ENCODE peak calls at places on chromosomes 6 and 20, in eight cellular contexts. One of them, this sample, is unnamed. For H3K27me3, the result is how much of the 10 kb centered on the place peaks cover.

GRCh38 chr20:57346477-57346876 is 4.6 kb upstream of the RAE1 start:
- DNase-seq in Panc1: peak
- DNase-seq in PC-9: peak
- DNase-seq in Peyer's patch: peak
- DNase-seq in PC-3: peak
- DNase-seq in adrenal gland: peak
- DNase-seq in heart right ventricle: peak
- DNase-seq in lower lobe of right lung: peak
- DNase-seq in this sample: no peak

GRCh38 chr6:1658212-1659005 is 48.7 kb downstream of the FOXC1 start:
- DNase-seq in Panc1: no peak
- DNase-seq in PC-9: no peak
- DNase-seq in Peyer's patch: no peak
- DNase-seq in PC-3: no peak
- DNase-seq in adrenal gland: no peak
- DNase-seq in heart right ventricle: no peak
- DNase-seq in lower lobe of right lung: no peak
- DNase-seq in this sample: no peak

GRCh38 chr6:28632326-28632851 is 106.7 kb downstream of the GPX5 start:
- DNase-seq in Panc1: no peak
- DNase-seq in PC-9: no peak
- DNase-seq in Peyer's patch: no peak
- DNase-seq in PC-3: no peak
- DNase-seq in adrenal gland: no peak
- DNase-seq in heart right ventricle: no peak
- DNase-seq in lower lobe of right lung: no peak
- DNase-seq in this sample: no peak

GRCh38 chr6:137216875-137217553 is 2.2 kb downstream of the IFNGR1 start:
- DNase-seq in Panc1: no peak
- DNase-seq in PC-9: no peak
- DNase-seq in Peyer's patch: no peak
- DNase-seq in PC-3: peak
- DNase-seq in adrenal gland: no peak
- DNase-seq in heart right ventricle: no peak
- DNase-seq in lower lobe of right lung: no peak
- DNase-seq in this sample: no peak

GRCh38 chr6:148192310-148192709 is 150.3 kb upstream of the SASH1 start:
- DNase-seq in Panc1: no peak
- DNase-seq in PC-9: no peak
- DNase-seq in Peyer's patch: no peak
- DNase-seq in PC-3: peak
- DNase-seq in adrenal gland: no peak
- DNase-seq in heart right ventricle: no peak
- DNase-seq in lower lobe of right lung: no peak
- DNase-seq in this sample: no peak

GRCh38 chr6:63640062-63640461 is 4.5 kb downstream of the PHF3 start:
- DNase-seq in Panc1: no peak
- DNase-seq in PC-9: no peak
- DNase-seq in Peyer's patch: no peak
- DNase-seq in PC-3: peak
- DNase-seq in adrenal gland: no peak
- DNase-seq in heart right ventricle: no peak
- DNase-seq in lower lobe of right lung: no peak
- DNase-seq in this sample: no peak

GRCh38 chr6:114096553-114097172 is 125.7 kb upstream of the HDAC2 start:
- DNase-seq in Panc1: no peak
- DNase-seq in PC-9: no peak
- DNase-seq in Peyer's patch: no peak
- DNase-seq in PC-3: peak
- DNase-seq in adrenal gland: no peak
- DNase-seq in heart right ventricle: no peak
- DNase-seq in lower lobe of right lung: no peak
- DNase-seq in this sample: no peak

GRCh38 chr6:74137910-74138309 is 441.9 kb downstream of the CD109 start:
- DNase-seq in Panc1: no peak
- DNase-seq in PC-9: no peak
- DNase-seq in Peyer's patch: no peak
- DNase-seq in PC-3: no peak
- DNase-seq in adrenal gland: no peak
- DNase-seq in heart right ventricle: no peak
- DNase-seq in lower lobe of right lung: no peak
- DNase-seq in this sample: no peak

GRCh38 chr20:19814241-19814640 is 56.2 kb downstream of the RIN2 start:
- DNase-seq in Panc1: no peak
- DNase-seq in PC-9: no peak
- DNase-seq in Peyer's patch: no peak
- DNase-seq in PC-3: no peak
- DNase-seq in adrenal gland: no peak
- DNase-seq in heart right ventricle: no peak
- DNase-seq in lower lobe of right lung: no peak
- DNase-seq in this sample: no peak

GRCh38 chr20:41650221-41650948 is 32.2 kb upstream of the CHD6 start:
- DNase-seq in Panc1: no peak
- DNase-seq in PC-9: peak
- DNase-seq in Peyer's patch: no peak
- DNase-seq in PC-3: peak
- DNase-seq in adrenal gland: no peak
- DNase-seq in heart right ventricle: no peak
- DNase-seq in lower lobe of right lung: no peak
- DNase-seq in this sample: no peak

GRCh38 chr6:125868252-125868651 is 77.5 kb downstream of the NCOA7 start:
- DNase-seq in Panc1: no peak
- DNase-seq in PC-9: no peak
- DNase-seq in Peyer's patch: no peak
- DNase-seq in PC-3: peak
- DNase-seq in adrenal gland: no peak
- DNase-seq in heart right ventricle: no peak
- DNase-seq in lower lobe of right lung: no peak
- DNase-seq in this sample: no peak

GRCh38 chr6:160137989-160138835 is 16.6 kb downstream of the SLC22A1 start:
- DNase-seq in Panc1: peak
- DNase-seq in PC-9: peak
- DNase-seq in Peyer's patch: peak
- DNase-seq in PC-3: peak
- DNase-seq in adrenal gland: peak
- DNase-seq in heart right ventricle: peak
- DNase-seq in lower lobe of right lung: no peak
- DNase-seq in this sample: no peak

GRCh38 chr6:134523051-134523450 is 205.1 kb upstream of the SGK1 start:
- DNase-seq in Panc1: no peak
- DNase-seq in PC-9: no peak
- DNase-seq in Peyer's patch: no peak
- DNase-seq in PC-3: no peak
- DNase-seq in adrenal gland: no peak
- DNase-seq in heart right ventricle: no peak
- DNase-seq in lower lobe of right lung: no peak
- DNase-seq in this sample: no peak

GRCh38 chr6:110476046-110476849 is at the start of gene SLC22A16:
- DNase-seq in Panc1: no peak
- DNase-seq in PC-9: no peak
- DNase-seq in Peyer's patch: no peak
- DNase-seq in PC-3: no peak
- DNase-seq in adrenal gland: no peak
- DNase-seq in heart right ventricle: no peak
- DNase-seq in lower lobe of right lung: peak
- DNase-seq in this sample: no peak
- H3K4me3 ChIP-seq in Panc1: peak
- H3K4me3 ChIP-seq in PC-9: no peak
- H3K4me3 ChIP-seq in Peyer's patch: peak
- H3K4me3 ChIP-seq in PC-3: no peak
- H3K4me3 ChIP-seq in adrenal gland: no peak
- H3K4me3 ChIP-seq in heart right ventricle: peak
- H3K4me3 ChIP-seq in lower lobe of right lung: peak
- H3K4me3 ChIP-seq in this sample: no peak

GRCh38 chr20:59460352-59460751 is 144.0 kb upstream of the PHACTR3 start:
- DNase-seq in Panc1: no peak
- DNase-seq in PC-9: no peak
- DNase-seq in Peyer's patch: no peak
- DNase-seq in PC-3: no peak
- DNase-seq in adrenal gland: no peak
- DNase-seq in heart right ventricle: no peak
- DNase-seq in lower lobe of right lung: no peak
- DNase-seq in this sample: no peak

GRCh38 chr20:59458645-59459044 is 145.7 kb upstream of the PHACTR3 start:
- DNase-seq in Panc1: no peak
- DNase-seq in PC-9: no peak
- DNase-seq in Peyer's patch: no peak
- DNase-seq in PC-3: no peak
- DNase-seq in adrenal gland: no peak
- DNase-seq in heart right ventricle: no peak
- DNase-seq in lower lobe of right lung: no peak
- DNase-seq in this sample: no peak

GRCh38 chr20:59459586-59459985 is 144.8 kb upstream of the PHACTR3 start:
- DNase-seq in Panc1: no peak
- DNase-seq in PC-9: no peak
- DNase-seq in Peyer's patch: no peak
- DNase-seq in PC-3: no peak
- DNase-seq in adrenal gland: no peak
- DNase-seq in heart right ventricle: no peak
- DNase-seq in lower lobe of right lung: no peak
- DNase-seq in this sample: no peak

GRCh38 chr20:59463541-59463940 is 140.8 kb upstream of the PHACTR3 start:
- DNase-seq in Panc1: no peak
- DNase-seq in PC-9: no peak
- DNase-seq in Peyer's patch: no peak
- DNase-seq in PC-3: no peak
- DNase-seq in adrenal gland: no peak
- DNase-seq in heart right ventricle: no peak
- DNase-seq in lower lobe of right lung: no peak
- DNase-seq in this sample: no peak

DNA sequence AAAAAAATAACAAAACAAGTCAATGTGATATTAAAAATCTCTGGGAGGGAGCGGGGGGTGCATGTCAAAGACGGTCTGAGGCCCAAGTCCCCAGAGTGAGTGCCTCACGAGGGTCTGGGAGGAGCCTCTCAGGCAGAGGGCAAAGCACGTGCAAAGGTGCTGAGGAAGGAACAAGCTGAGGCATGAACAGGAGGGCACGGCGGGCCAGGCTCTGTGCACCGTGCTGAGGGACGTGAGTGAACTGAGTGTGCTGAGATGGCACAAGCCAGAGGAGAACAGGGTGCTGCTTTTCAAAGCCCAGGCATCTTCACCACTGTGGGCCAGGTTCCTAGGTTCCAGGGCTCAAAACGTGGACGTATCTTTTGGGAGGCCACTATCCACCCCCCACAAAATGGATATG is 142.1 kb upstream of the PHACTR3 start:
- DNase-seq in Panc1: no peak
- DNase-seq in PC-9: no peak
- DNase-seq in Peyer's patch: no peak
- DNase-seq in PC-3: no peak
- DNase-seq in adrenal gland: no peak
- DNase-seq in heart right ventricle: no peak
- DNase-seq in lower lobe of right lung: no peak
- DNase-seq in this sample: no peak
- H3K27me3 ChIP-seq in Panc1: under half
- H3K27me3 ChIP-seq in PC-9: half or more
- H3K27me3 ChIP-seq in Peyer's patch: under half
- H3K27me3 ChIP-seq in PC-3: half or more
- H3K27me3 ChIP-seq in adrenal gland: under half
- H3K27me3 ChIP-seq in heart right ventricle: under half
- H3K27me3 ChIP-seq in lower lobe of right lung: under half
- H3K27me3 ChIP-seq in this sample: under half

GRCh38 chr20:59519707-59520014 is 84.7 kb upstream of the PHACTR3 start:
- DNase-seq in Panc1: no peak
- DNase-seq in PC-9: no peak
- DNase-seq in Peyer's patch: no peak
- DNase-seq in PC-3: no peak
- DNase-seq in adrenal gland: no peak
- DNase-seq in heart right ventricle: no peak
- DNase-seq in lower lobe of right lung: no peak
- DNase-seq in this sample: no peak

GRCh38 chr20:59518881-59519706 is 85.2 kb upstream of the PHACTR3 start:
- DNase-seq in Panc1: peak
- DNase-seq in PC-9: peak
- DNase-seq in Peyer's patch: no peak
- DNase-seq in PC-3: peak
- DNase-seq in adrenal gland: peak
- DNase-seq in heart right ventricle: no peak
- DNase-seq in lower lobe of right lung: no peak
- DNase-seq in this sample: no peak

GRCh38 chr20:59514554-59514953 is 89.8 kb upstream of the PHACTR3 start:
- DNase-seq in Panc1: no peak
- DNase-seq in PC-9: no peak
- DNase-seq in Peyer's patch: no peak
- DNase-seq in PC-3: no peak
- DNase-seq in adrenal gland: no peak
- DNase-seq in heart right ventricle: no peak
- DNase-seq in lower lobe of right lung: no peak
- DNase-seq in this sample: no peak

GRCh38 chr20:59515013-59515905 is 89.1 kb upstream of the PHACTR3 start:
- DNase-seq in Panc1: no peak
- DNase-seq in PC-9: peak
- DNase-seq in Peyer's patch: peak
- DNase-seq in PC-3: peak
- DNase-seq in adrenal gland: peak
- DNase-seq in heart right ventricle: peak
- DNase-seq in lower lobe of right lung: peak
- DNase-seq in this sample: no peak

GRCh38 chr20:59515906-59516209 is 88.5 kb upstream of the PHACTR3 start:
- DNase-seq in Panc1: no peak
- DNase-seq in PC-9: no peak
- DNase-seq in Peyer's patch: no peak
- DNase-seq in PC-3: no peak
- DNase-seq in adrenal gland: no peak
- DNase-seq in heart right ventricle: no peak
- DNase-seq in lower lobe of right lung: no peak
- DNase-seq in this sample: no peak
- TF ChIP-seq CTCF in Panc1: peak
- TF ChIP-seq CTCF in PC-9: peak
- TF ChIP-seq CTCF in Peyer's patch: no peak
- TF ChIP-seq CTCF in PC-3: peak
- TF ChIP-seq CTCF in adrenal gland: no peak
- TF ChIP-seq CTCF in heart right ventricle: no peak
- TF ChIP-seq CTCF in lower lobe of right lung: no peak
- TF ChIP-seq CTCF in this sample: no peak

GRCh38 chr6:108157972-108158441 is 7.8 kb upstream of the NR2E1 start:
- DNase-seq in Panc1: no peak
- DNase-seq in PC-9: no peak
- DNase-seq in Peyer's patch: no peak
- DNase-seq in PC-3: no peak
- DNase-seq in adrenal gland: peak
- DNase-seq in heart right ventricle: no peak
- DNase-seq in lower lobe of right lung: no peak
- DNase-seq in this sample: no peak
- H3K4me3 ChIP-seq in Panc1: no peak
- H3K4me3 ChIP-seq in PC-9: no peak
- H3K4me3 ChIP-seq in Peyer's patch: peak
- H3K4me3 ChIP-seq in PC-3: peak
- H3K4me3 ChIP-seq in adrenal gland: no peak
- H3K4me3 ChIP-seq in heart right ventricle: peak
- H3K4me3 ChIP-seq in lower lobe of right lung: peak
- H3K4me3 ChIP-seq in this sample: no peak

GRCh38 chr20:62461157-62461556 is 14.6 kb downstream of the GATA5 start:
- DNase-seq in Panc1: no peak
- DNase-seq in PC-9: no peak
- DNase-seq in Peyer's patch: peak
- DNase-seq in PC-3: no peak
- DNase-seq in adrenal gland: no peak
- DNase-seq in heart right ventricle: peak
- DNase-seq in lower lobe of right lung: no peak
- DNase-seq in this sample: no peak
- H3K27me3 ChIP-seq in Panc1: under half
- H3K27me3 ChIP-seq in PC-9: under half
- H3K27me3 ChIP-seq in Peyer's patch: under half
- H3K27me3 ChIP-seq in PC-3: under half
- H3K27me3 ChIP-seq in adrenal gland: under half
- H3K27me3 ChIP-seq in heart right ventricle: under half
- H3K27me3 ChIP-seq in lower lobe of right lung: under half
- H3K27me3 ChIP-seq in this sample: under half